ENCODE peak calls at places on chromosomes 3 and 15, in four cellular contexts. P is H9, N is mesenchymal stem cell, H is mesendoderm. W is an unnamed sample.

GRCh38 chr15:84888639-84889038 is 4.2 kb downstream of the SLC28A1 start:
- DNase-seq in P (no peak), N (no peak), H (no peak), W (no peak)

GRCh38 chr3:16817201-16817600 is 67.6 kb upstream of the PLCL2 start:
- DNase-seq in P (no peak), N (no peak), H (no peak), W (no peak)

GRCh38 chr3:185561374-185561943 is 9.1 kb upstream of the LIPH start:
- DNase-seq in P (peak; percentile 44), N (no peak), H (no peak), W (no peak)

GRCh38 chr15:44798815-44799214 is 62.5 kb downstream of the TRIM69 start:
- DNase-seq in P (no peak), N (no peak), H (no peak), W (no peak)

GRCh38 chr3:73365756-73366397 is 258.9 kb downstream of the PDZRN3 start:
- DNase-seq in P (no peak), N (no peak), H (no peak), W (no peak)

GRCh38 chr15:62264196-62264595 is 99.1 kb upstream of the C2CD4B start:
- DNase-seq in P (no peak), N (no peak), H (no peak), W (no peak)

GRCh38 chr15:68126415-68126814 is 72.3 kb downstream of the PIAS1 start:
- DNase-seq in P (no peak), N (no peak), H (no peak), W (no peak)

GRCh38 chr3:187968883-187969580 is 184.9 kb upstream of the LPP start:
- DNase-seq in P (no peak), N (peak; percentile 88), H (no peak), W (peak; percentile 89)

GRCh38 chr3:45123030-45123429 is 23.1 kb downstream of the CDCP1 start:
- DNase-seq in P (no peak), N (peak; percentile 97), H (no peak), W (no peak)

GRCh38 chr15:29917600-29918597 is 95.6 kb upstream of the TJP1 start:
- DNase-seq in P (no peak), N (peak; percentile 85), H (no peak), W (no peak)

GRCh38 chr3:102169915-102170479 is 264.8 kb upstream of the ZPLD1 start:
- DNase-seq in P (no peak), N (no peak), H (no peak), W (no peak)

GRCh38 chr3:26091096-26091495 is 301.2 kb downstream of the OXSM start:
- DNase-seq in P (no peak), N (no peak), H (no peak), W (no peak)

GRCh38 chr3:61568127-61568526 is 6.8 kb downstream of the PTPRG start:
- DNase-seq in P (no peak), N (no peak), H (no peak), W (no peak)

GRCh38 chr15:67501177-67501835 is 19.6 kb upstream of the C15orf61 start:
- DNase-seq in P (no peak), N (peak; percentile 26), H (peak; percentile 17), W (no peak)

GRCh38 chr3:52934626-52935530 is 37.5 kb upstream of the STIMATE start:
- DNase-seq in P (peak; percentile 45), N (peak; percentile 66), H (peak; percentile 66), W (peak; percentile 70)

GRCh38 chr3:117407317-117407716 is 697.7 kb downstream of the TUSC7 start:
- DNase-seq in P (no peak), N (no peak), H (peak; percentile 57), W (peak; percentile 37)

GRCh38 chr15:100158368-100158767 is 183.4 kb downstream of the ADAMTS17 start:
- DNase-seq in P (no peak), N (no peak), H (peak; percentile 7), W (no peak)

GRCh38 chr3:51718547-51719412 is 11.9 kb downstream of the GRM2 start:
- DNase-seq in P (peak; percentile 92), N (peak; percentile 23), H (peak; percentile 91), W (peak; percentile 53)

GRCh38 chr3:46544771-46545503 is 21.2 kb downstream of the LRRC2 start:
- DNase-seq in P (peak; percentile 54), N (no peak), H (no peak), W (no peak)

GRCh38 chr3:170323371-170323770 is 34.1 kb upstream of the SKIL start:
- DNase-seq in P (no peak), N (no peak), H (no peak), W (peak; percentile 66)

GRCh38 chr15:73787621-73788020 is 34.5 kb upstream of the INSYN1 start:
- DNase-seq in P (no peak), N (no peak), H (no peak), W (no peak)

GRCh38 chr15:68617001-68617400 is 38.2 kb downstream of the CORO2B start:
- DNase-seq in P (no peak), N (peak; percentile 54), H (no peak), W (no peak)

GRCh38 chr3:131535596-131535995 is 32.8 kb upstream of the MRPL3 start:
- DNase-seq in P (no peak), N (no peak), H (no peak), W (no peak)

GRCh38 chr3:49717539-49718418 is 1.7 kb downstream of the AMIGO3 start:
- DNase-seq in P (no peak), N (no peak), H (no peak), W (no peak)

GRCh38 chr3:70281663-70282062 is 30.8 kb downstream of the MDFIC2 start:
- DNase-seq in P (no peak), N (peak; percentile 2), H (no peak), W (peak; percentile 41)

GRCh38 chr15:51775967-51776816 is 24.8 kb downstream of the TMOD2 start:
- DNase-seq in P (peak; percentile 74), N (peak; percentile 60), H (peak; percentile 76), W (peak; percentile 85)

GRCh38 chr15:77057650-77058049 is 13.3 kb downstream of the TSPAN3 start:
- DNase-seq in P (no peak), N (no peak), H (no peak), W (no peak)

GRCh38 chr3:26622634-26623408 is at the start of gene LRRC3B:
- DNase-seq in P (peak; percentile 80), N (no peak), H (peak; percentile 81), W (no peak)

GRCh38 chr3:36827133-36827532 is 62.8 kb upstream of the DCLK3 start:
- DNase-seq in P (no peak), N (no peak), H (no peak), W (no peak)

GRCh38 chr15:68888419-68888818 is 41.9 kb upstream of the SPESP1 start:
- DNase-seq in P (peak; percentile 73), N (no peak), H (peak; percentile 61), W (no peak)

GRCh38 chr15:64072812-64073211 is 20.8 kb downstream of the CIAO2A start:
- DNase-seq in P (no peak), N (no peak), H (no peak), W (no peak)

GRCh38 chr3:184157206-184157605 is 2.0 kb downstream of the DVL3 start:
- DNase-seq in P (no peak), N (no peak), H (no peak), W (peak; percentile 37)

GRCh38 chr3:187741403-187742350 is 3.6 kb downstream of the BCL6 start:
- DNase-seq in P (peak; percentile 54), N (peak; percentile 94), H (peak; percentile 80), W (peak; percentile 68)

GRCh38 chr3:99544819-99545281 is 93.5 kb upstream of the COL8A1 start:
- DNase-seq in P (no peak), N (peak; percentile 40), H (no peak), W (peak; percentile 81)

GRCh38 chr15:39580630-39581500 is at the start of gene THBS1:
- DNase-seq in P (peak; percentile 96), N (peak; percentile 96), H (peak; percentile 97), W (no peak)

GRCh38 chr15:49323207-49323606 is 99.8 kb upstream of the FGF7 start:
- DNase-seq in P (no peak), N (no peak), H (no peak), W (no peak)
- H3K23ac ChIP-seq in P (no peak overlapping the region), N (no peak overlapping the region), H (no peak overlapping the region), W (no peak overlapping the region)

DNA sequence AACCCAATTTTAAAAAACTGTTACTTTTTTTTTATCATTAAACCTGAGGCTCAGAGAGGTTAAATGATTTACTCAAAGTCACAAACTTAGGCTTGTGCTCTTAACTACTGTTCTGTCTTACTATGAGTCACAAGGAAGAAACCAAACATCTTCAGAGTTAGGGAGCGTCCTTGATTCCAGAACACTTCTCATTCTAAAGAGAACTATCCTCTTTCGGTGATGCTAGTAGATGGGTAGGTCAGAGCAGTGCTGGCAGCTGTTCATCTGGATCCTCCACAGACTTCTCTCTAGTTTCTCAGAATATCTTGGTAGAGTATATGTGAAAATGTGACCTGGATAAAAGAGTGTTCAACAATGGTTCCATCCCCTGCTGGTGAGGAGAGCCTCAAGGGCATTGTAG is 3.3 kb downstream of the ARL6IP5 start:
- DNase-seq in P (no peak), N (peak; percentile 73), H (no peak), W (no peak)
- H3K23ac ChIP-seq in P (no peak overlapping the region), N (no peak overlapping the region), H (no peak overlapping the region), W (no peak overlapping the region)

DNA sequence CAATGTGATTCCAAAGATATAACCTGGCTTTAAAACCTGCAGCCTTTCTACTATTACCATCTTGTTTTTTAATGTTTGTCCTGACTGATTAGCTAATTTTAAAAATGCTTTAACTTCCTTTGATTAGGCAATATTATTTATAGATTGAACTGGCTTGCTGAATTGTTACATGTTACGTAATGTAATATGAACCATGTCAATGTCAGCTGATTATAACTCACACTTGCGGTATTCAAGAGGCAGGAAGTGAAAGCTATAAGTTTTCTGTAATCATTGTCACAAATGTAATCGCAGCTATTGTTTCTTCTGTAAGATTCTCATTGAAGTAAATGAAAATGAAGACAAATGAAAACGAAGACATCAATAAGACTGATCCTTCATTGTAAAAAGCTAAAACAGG is 146.8 kb downstream of the ROBO2 start:
- DNase-seq in P (no peak), N (peak; percentile 59), H (no peak), W (no peak)
- H3K23ac ChIP-seq in P (no peak overlapping the region), N (no peak overlapping the region), H (no peak overlapping the region), W (no peak overlapping the region)

GRCh38 chr15:98288091-98288590 is 327.6 kb downstream of the ARRDC4 start:
- DNase-seq in P (no peak), N (no peak), H (no peak), W (no peak)
- H3K23ac ChIP-seq in P (no peak overlapping the region), N (no peak overlapping the region), H (no peak overlapping the region), W (no peak overlapping the region)